ENCODE peak calls at places on chromosomes 6 and 20, in ten cellular contexts. T, L, W, I, C, Z, A, D, N and H are unnamed samples.

GRCh38 chr6:9862603-9863167 is 552.2 kb downstream of the TFAP2A start:
- DNase-seq in T (no peak), L (no peak), W (no peak), I (no peak), C (no peak), Z (no peak), A (no peak), D (no peak), N (no peak), H (no peak)

GRCh38 chr6:122289721-122290501 is 109.5 kb upstream of the HSF2 start:
- DNase-seq in T (peak), L (peak), W (no peak), I (peak), C (no peak), Z (peak), A (no peak), D (no peak), N (no peak), H (peak)

GRCh38 chr6:121498481-121499276 is 63.2 kb downstream of the GJA1 start:
- DNase-seq in T (no peak), L (no peak), W (no peak), I (no peak), C (no peak), Z (no peak), A (no peak), D (no peak), N (no peak), H (no peak)

GRCh38 chr6:140052757-140053729 is 678.6 kb upstream of the CITED2 start:
- DNase-seq in T (peak), L (peak), W (no peak), I (peak), C (no peak), Z (peak), A (peak), D (no peak), N (no peak), H (no peak)

GRCh38 chr6:27672113-27672799 is 199.4 kb upstream of the ZNF184 start:
- DNase-seq in T (no peak), L (peak), W (no peak), I (peak), C (no peak), Z (peak), A (peak), D (no peak), N (peak), H (peak)

GRCh38 chr20:39264506-39265172 is 302.5 kb downstream of the DHX35 start:
- DNase-seq in T (peak), L (peak), W (peak), I (peak), C (peak), Z (peak), A (peak), D (peak), N (peak), H (peak)

GRCh38 chr6:7902221-7902620 is 8.4 kb downstream of the TXNDC5 start:
- DNase-seq in T (no peak), L (no peak), W (no peak), I (no peak), C (no peak), Z (no peak), A (no peak), D (no peak), N (no peak), H (no peak)

GRCh38 chr6:74459260-74459659 is 746.6 kb downstream of the COL12A1 start:
- DNase-seq in T (no peak), L (no peak), W (no peak), I (no peak), C (no peak), Z (no peak), A (no peak), D (no peak), N (no peak), H (no peak)

GRCh38 chr6:286681-287499 is 5.4 kb upstream of the DUSP22 start:
- DNase-seq in T (no peak), L (no peak), W (peak), I (no peak), C (no peak), Z (no peak), A (no peak), D (no peak), N (no peak), H (no peak)

GRCh38 chr20:11387189-11387754 is 530.4 kb upstream of the BTBD3 start:
- DNase-seq in T (no peak), L (peak), W (no peak), I (peak), C (no peak), Z (peak), A (no peak), D (no peak), N (no peak), H (no peak)

GRCh38 chr6:107132330-107132954 is 17.1 kb upstream of the BEND3 start:
- DNase-seq in T (peak), L (peak), W (no peak), I (peak), C (no peak), Z (peak), A (peak), D (no peak), N (no peak), H (no peak)

GRCh38 chr20:61917459-61917858 is 148.2 kb downstream of the TAF4 start:
- DNase-seq in T (no peak), L (no peak), W (no peak), I (no peak), C (no peak), Z (no peak), A (no peak), D (no peak), N (no peak), H (no peak)

GRCh38 chr6:33894438-33894837 is 90.6 kb upstream of the MLN start:
- DNase-seq in T (no peak), L (no peak), W (no peak), I (no peak), C (no peak), Z (peak), A (no peak), D (no peak), N (no peak), H (no peak)

GRCh38 chr6:118968416-118968815 is 33.5 kb upstream of the MCM9 start:
- DNase-seq in T (no peak), L (peak), W (no peak), I (peak), C (no peak), Z (peak), A (peak), D (no peak), N (peak), H (no peak)

GRCh38 chr6:139888691-139889122 is 514.3 kb upstream of the CITED2 start:
- DNase-seq in T (no peak), L (no peak), W (no peak), I (no peak), C (no peak), Z (no peak), A (no peak), D (no peak), N (no peak), H (peak)

GRCh38 chr6:33453361-33454008 is 891 bp upstream of the ZBTB9 start:
- DNase-seq in T (no peak), L (no peak), W (no peak), I (peak), C (no peak), Z (peak), A (no peak), D (no peak), N (no peak), H (no peak)

GRCh38 chr6:56532766-56533551 is 109.7 kb downstream of the DST start:
- DNase-seq in T (no peak), L (no peak), W (no peak), I (no peak), C (no peak), Z (no peak), A (no peak), D (no peak), N (no peak), H (no peak)

GRCh38 chr6:44712353-44713147 is 325.0 kb downstream of the CDC5L start:
- DNase-seq in T (no peak), L (no peak), W (no peak), I (no peak), C (no peak), Z (no peak), A (no peak), D (no peak), N (no peak), H (no peak)

GRCh38 chr6:27066802-27067201 is 180.7 kb upstream of the PRSS16 start:
- DNase-seq in T (no peak), L (no peak), W (no peak), I (no peak), C (no peak), Z (no peak), A (no peak), D (no peak), N (no peak), H (no peak)

GRCh38 chr20:41340327-41341055 is at the start of gene LPIN3:
- DNase-seq in T (no peak), L (peak), W (peak), I (peak), C (peak), Z (peak), A (peak), D (peak), N (peak), H (peak)

GRCh38 chr6:165830761-165831160 is 167.7 kb upstream of the PDE10A start:
- DNase-seq in T (no peak), L (no peak), W (no peak), I (no peak), C (no peak), Z (no peak), A (no peak), D (no peak), N (no peak), H (no peak)

GRCh38 chr6:110547266-110547964 is 71.0 kb upstream of the SLC22A16 start:
- DNase-seq in T (no peak), L (no peak), W (no peak), I (peak), C (no peak), Z (peak), A (no peak), D (no peak), N (no peak), H (no peak)

GRCh38 chr6:45900808-45901752 is 114.6 kb downstream of the CLIC5 start:
- DNase-seq in T (no peak), L (peak), W (no peak), I (peak), C (no peak), Z (peak), A (no peak), D (no peak), N (no peak), H (no peak)

GRCh38 chr20:20894753-20895152 is 182.3 kb upstream of the RALGAPA2 start:
- DNase-seq in T (no peak), L (no peak), W (no peak), I (no peak), C (no peak), Z (no peak), A (no peak), D (no peak), N (no peak), H (no peak)

GRCh38 chr20:36717657-36718056 is 28.2 kb downstream of the NDRG3 start:
- DNase-seq in T (no peak), L (no peak), W (no peak), I (peak), C (no peak), Z (peak), A (peak), D (no peak), N (no peak), H (no peak)